ENCODE peak calls at places on chromosomes 6 and 20, in ten cellular contexts. X, E, U, O, F, Q, N, C, I and M are unnamed samples.

GRCh38 chr6:109165392-109165964 is 70.2 kb downstream of the CEP57L1 start:
- DNase-seq in E (peak; percentile 6), C (no peak), U (no peak), O (no peak), N (peak; percentile 9), F (peak; percentile 70), I (no peak), Q (no peak), X (no peak), M (no peak)

GRCh38 chr6:21987501-21987957 is 309.3 kb downstream of the PRL start:
- DNase-seq in N (peak; percentile 96), Q (peak; percentile 28), U (peak; percentile 44), X (peak; percentile 59), O (peak; percentile 85), E (peak; percentile 51), C (peak; percentile 80), I (no peak), F (peak; percentile 97), M (peak; percentile 25)

GRCh38 chr6:139370047-139370706 is 4.3 kb downstream of the CITED2 start:
- DNase-seq in I (no peak), E (no peak), C (no peak), F (peak; percentile 72), O (no peak), X (peak; percentile 21), U (no peak), N (no peak), Q (no peak), M (peak; percentile 74)

GRCh38 chr6:79377830-79378460 is 143.5 kb upstream of the HMGN3 start:
- DNase-seq in U (no peak), X (no peak), Q (no peak), E (peak; percentile 9), C (no peak), N (peak; percentile 93), O (no peak), I (no peak), F (no peak), M (no peak)

GRCh38 chr20:10652185-10652584 is 21.6 kb downstream of the JAG1 start:
- DNase-seq in X (no peak), I (no peak), F (no peak), U (no peak), C (no peak), N (no peak), E (no peak), O (no peak), Q (no peak), M (no peak)

GRCh38 chr20:39081255-39081654 is 119.1 kb downstream of the DHX35 start:
- DNase-seq in Q (peak; percentile 75), U (peak; percentile 85), C (peak; percentile 42), E (peak; percentile 72), X (peak; percentile 85), O (peak; percentile 95), N (peak; percentile 79), I (peak; percentile 84), F (peak; percentile 75), M (peak; percentile 77)

GRCh38 chr6:139230421-139230840 is 61.4 kb downstream of the TXLNB start:
- DNase-seq in I (no peak), X (no peak), E (peak; percentile 10), F (peak; percentile 46), O (no peak), Q (no peak), N (no peak), U (no peak), C (no peak), M (no peak)

GRCh38 chr6:136549359-136550044 is 720 bp downstream of the MAP7 start:
- DNase-seq in U (peak; percentile 31), O (peak; percentile 70), X (peak; percentile 29), F (no peak), N (no peak), I (peak; percentile 74), Q (no peak), E (peak; percentile 49), C (peak; percentile 10), M (peak; percentile 30)

GRCh38 chr6:90478789-90479602 is 107.9 kb downstream of the MAP3K7 start:
- DNase-seq in E (peak; percentile 87), F (peak; percentile 95), X (peak; percentile 89), N (peak; percentile 89), U (peak; percentile 84), O (peak; percentile 91), I (peak; percentile 88), C (peak; percentile 89), Q (peak; percentile 76), M (peak; percentile 80)

GRCh38 chr6:26109776-26110175 is 22.5 kb downstream of the HFE start:
- DNase-seq in N (no peak), F (no peak), I (no peak), U (no peak), X (no peak), C (no peak), O (no peak), Q (no peak), E (no peak), M (no peak)

GRCh38 chr6:97240222-97240621 is 42.8 kb downstream of the MMS22L start:
- DNase-seq in C (no peak), N (peak; percentile 90), F (peak; percentile 74), U (no peak), E (peak; percentile 2), X (no peak), I (no peak), Q (no peak), O (no peak), M (no peak)

GRCh38 chr6:152078804-152079203 is 271.3 kb downstream of the ESR1 start:
- DNase-seq in F (no peak), U (no peak), I (no peak), E (no peak), Q (no peak), X (no peak), C (no peak), N (no peak), O (no peak), M (no peak)

GRCh38 chr6:10385512-10386132 is 29.3 kb downstream of the TFAP2A start:
- DNase-seq in O (no peak), Q (no peak), U (no peak), I (no peak), N (no peak), C (no peak), E (no peak), X (no peak), F (no peak), M (no peak)

GRCh38 chr20:34600892-34601653 is 42.6 kb downstream of the MAP1LC3A start:
- DNase-seq in F (no peak), U (no peak), Q (no peak), C (no peak), N (no peak), I (no peak), E (no peak), O (peak; percentile 43), X (no peak), M (no peak)
- H3K4me3 ChIP-seq in F (no peak overlapping the region), U (no peak overlapping the region), Q (no peak overlapping the region), C (no peak overlapping the region), N (no peak overlapping the region), I (no peak overlapping the region), E (no peak overlapping the region), O (no peak overlapping the region), X (no peak overlapping the region), M (no peak overlapping the region)

GRCh38 chr20:47789081-47789998 is 4.1 kb upstream of the SULF2 start:
- DNase-seq in E (no peak), X (no peak), O (no peak), C (no peak), I (no peak), U (no peak), N (no peak), F (no peak), Q (no peak), M (no peak)

GRCh38 chr20:47791084-47791599 is 5.9 kb upstream of the SULF2 start:
- DNase-seq in N (no peak), Q (no peak), E (no peak), I (no peak), X (no peak), C (no peak), U (no peak), F (no peak), O (no peak), M (no peak)

GRCh38 chr20:47790032-47790965 is 5.0 kb upstream of the SULF2 start:
- DNase-seq in I (peak; percentile 2), C (no peak), X (no peak), U (no peak), O (no peak), Q (no peak), N (no peak), E (no peak), F (peak; percentile 70), M (no peak)

GRCh38 chr20:47795214-47795667 is 10.0 kb upstream of the SULF2 start:
- DNase-seq in X (peak; percentile 83), I (no peak), Q (no peak), O (no peak), E (peak; percentile 52), F (no peak), U (no peak), N (no peak), C (no peak), M (peak; percentile 39)

GRCh38 chr20:47792021-47792618 is 6.8 kb upstream of the SULF2 start:
- DNase-seq in N (peak; percentile 75), U (no peak), Q (peak; percentile 72), C (peak; percentile 77), F (peak; percentile 84), O (peak; percentile 86), E (peak; percentile 47), I (no peak), X (no peak), M (peak; percentile 39)
- TF ChIP-seq POLR2A in N (no peak), U (no peak), Q (no peak), C (no peak), F (no peak), O (no peak), E (no peak), I (no peak), X (no peak), M (no peak)

GRCh38 chr6:13012977-13013680 is 296.6 kb downstream of the PHACTR1 start:
- DNase-seq in I (no peak), C (peak; percentile 21), X (peak; percentile 19), N (peak; percentile 18), O (peak; percentile 40), Q (no peak), F (no peak), U (peak; percentile 53), E (no peak), M (peak; percentile 81)
- H3K4me3 ChIP-seq in I (peak overlapping the region; percentile 23), C (peak overlapping the region; percentile 18), X (no peak overlapping the region), N (peak overlapping the region; percentile 1), O (peak overlapping the region; percentile 64), Q (peak overlapping the region; percentile 42), F (no peak overlapping the region), U (peak overlapping the region; percentile 57), E (peak overlapping the region; percentile 38), M (peak overlapping the region; percentile 8)

DNA sequence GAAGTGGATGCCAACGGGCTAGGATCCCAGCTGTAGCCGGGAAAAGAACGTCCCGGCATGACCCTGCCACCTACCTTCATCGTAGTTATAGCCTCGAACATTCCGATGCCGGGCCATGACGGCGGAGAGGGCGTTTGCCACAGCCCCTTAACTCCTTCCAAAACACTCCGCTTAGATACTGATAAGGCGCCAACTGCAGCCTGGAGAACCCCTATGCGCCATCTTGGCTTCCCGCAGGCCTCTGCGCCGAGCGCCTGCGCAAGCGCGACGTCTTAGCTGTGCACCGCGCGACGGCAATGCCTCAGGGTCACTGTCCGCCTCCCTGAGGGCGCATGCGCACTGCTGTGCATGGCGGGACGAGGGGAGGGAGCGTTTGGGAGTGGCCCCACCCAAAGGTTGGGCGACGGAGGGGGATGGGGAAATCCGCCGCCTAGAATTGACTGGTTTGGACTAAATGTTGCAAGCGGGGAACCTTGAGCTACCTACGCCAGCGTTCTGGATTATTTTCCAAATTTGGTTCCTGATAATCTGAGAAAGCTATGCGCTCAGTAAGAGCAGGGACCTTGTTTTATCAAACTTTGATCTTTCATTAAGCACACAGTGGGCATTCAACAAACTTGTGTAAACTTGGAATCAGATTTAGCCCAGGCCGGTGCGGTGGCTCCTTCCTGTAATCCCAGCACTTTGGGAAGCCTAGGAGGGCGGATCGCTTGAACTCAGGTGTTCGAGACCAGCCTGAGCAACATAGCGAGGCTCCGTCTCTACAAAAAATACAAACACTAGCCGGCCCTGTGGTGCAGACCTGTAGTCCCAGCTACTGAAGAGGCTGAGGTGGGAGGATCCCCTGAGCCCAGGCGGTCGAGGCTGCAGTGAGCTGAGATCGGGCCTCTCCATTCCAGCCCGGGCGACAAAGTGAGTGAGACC is at the start of gene HBS1L:
- DNase-seq in E (peak; percentile 97), X (peak; percentile 98), F (peak; percentile 97), I (peak; percentile 99), C (peak; percentile 95), N (peak; percentile 97), O (peak; percentile 97), Q (peak; percentile 91), U (peak; percentile 96), M (peak; percentile 97)
- TF ChIP-seq POLR2A in E (peak; percentile 81), X (peak; percentile 89), F (peak; percentile 91), I (peak; percentile 68), C (peak; percentile 87), N (peak; percentile 87), O (peak; percentile 55), Q (peak; percentile 76), U (no peak), M (peak; percentile 87)